ENCODE peak calls at places on chromosomes 16 and 17, in four cellular contexts. E is GM23248, R is neural progenitor cell, Q is IMR-90. I is an unnamed sample.

GRCh38 chr16:87368029-87368765 is 15.4 kb downstream of the FBXO31 start:
- DNase-seq in E (no peak), R (no peak), Q (no peak), I (no peak)

GRCh38 chr16:3689731-3690130 is 27.6 kb downstream of the TRAP1 start:
- DNase-seq in R (no peak), Q (no peak), E (peak), I (no peak)

GRCh38 chr16:54216268-54217187 is 70.1 kb downstream of the IRX3 start:
- DNase-seq in E (peak), R (no peak), Q (no peak), I (no peak)

GRCh38 chr17:15432807-15433547 is 34.4 kb downstream of the CDRT4 start:
- DNase-seq in R (no peak), E (peak), Q (peak), I (no peak)

GRCh38 chr16:86541560-86541959 is 13.5 kb downstream of the MTHFSD start:
- DNase-seq in Q (no peak), R (no peak), E (no peak), I (no peak)

GRCh38 chr17:28320215-28321061 is 1.4 kb downstream of the TMEM97 start:
- DNase-seq in R (no peak), Q (no peak), E (no peak), I (no peak)

GRCh38 chr16:48157302-48157701 is 1.5 kb upstream of the ABCC12 start:
- DNase-seq in R (no peak), E (no peak), Q (no peak), I (no peak)

GRCh38 chr17:41835800-41836549 is at the start of gene NT5C3B:
- DNase-seq in E (peak), Q (no peak), R (peak), I (no peak)

GRCh38 chr17:71821512-71821911 is 299.3 kb upstream of the SOX9 start:
- DNase-seq in R (no peak), Q (no peak), E (no peak), I (no peak)

GRCh38 chr16:79897444-79898146 is 297.1 kb upstream of the MAF start:
- DNase-seq in R (no peak), E (no peak), Q (no peak), I (no peak)

GRCh38 chr17:1275962-1276736 is 3.3 kb upstream of the TRARG1 start:
- DNase-seq in R (peak), Q (peak), E (peak), I (no peak)

GRCh38 chr16:75267631-75268264 is 16.3 kb upstream of the BCAR1 start:
- DNase-seq in R (no peak), E (peak), Q (peak), I (no peak)

GRCh38 chr17:47267354-47267828 is 13.8 kb downstream of the ITGB3 start:
- DNase-seq in R (no peak), Q (peak), E (peak), I (no peak)

GRCh38 chr16:85394511-85395206 is 218.5 kb upstream of the GSE1 start:
- DNase-seq in E (no peak), Q (no peak), R (no peak), I (no peak)

GRCh38 chr17:46192211-46192483 is 1.1 kb downstream of the KANSL1 start:
- DNase-seq in Q (no peak), E (no peak), R (no peak), I (no peak)

GRCh38 chr17:48642059-48642842 is 16.1 kb upstream of the HOXB9 start:
- DNase-seq in R (peak), E (no peak), Q (no peak), I (no peak)

GRCh38 chr16:56985288-56985961 is 3.9 kb upstream of the NLRC5 start:
- DNase-seq in E (peak), Q (peak), R (no peak), I (no peak)

GRCh38 chr17:76612977-76613851 is 27.6 kb upstream of the ST6GALNAC2 start:
- DNase-seq in R (peak), E (no peak), Q (no peak), I (no peak)

GRCh38 chr17:35166526-35166925 is 18.9 kb downstream of the UNC45B start:
- DNase-seq in Q (no peak), E (no peak), R (no peak), I (no peak)

GRCh38 chr17:45677770-45678169 is 106.3 kb upstream of the CRHR1 start:
- DNase-seq in R (no peak), Q (peak), E (peak), I (no peak)

GRCh38 chr16:30928390-30928789 is 5.0 kb downstream of the FBXL19 start:
- DNase-seq in Q (no peak), R (no peak), E (no peak), I (no peak)

GRCh38 chr16:30372725-30373124 is 1.9 kb upstream of the MYL11 start:
- DNase-seq in E (no peak), R (no peak), Q (no peak), I (no peak)

GRCh38 chr17:27206447-27206846 is 87.5 kb upstream of the WSB1 start:
- DNase-seq in Q (no peak), R (no peak), E (peak), I (no peak)

GRCh38 chr17:76154292-76154691 is 13.2 kb upstream of the FOXJ1 start:
- DNase-seq in Q (peak), R (no peak), E (no peak), I (no peak)

GRCh38 chr17:253091-253846 is 71.8 kb upstream of the DOC2B start:
- DNase-seq in R (no peak), E (no peak), Q (no peak), I (no peak)

GRCh38 chr16:2483160-2483559 is 8.2 kb downstream of the TBC1D24 start:
- DNase-seq in Q (peak), E (peak), R (no peak), I (no peak)

GRCh38 chr16:21126518-21126917 is 24.1 kb downstream of the DNAH3 start:
- DNase-seq in E (no peak), R (peak), Q (no peak), I (no peak)

GRCh38 chr16:30090607-30091332 is 954 bp downstream of the TBX6 start:
- DNase-seq in E (no peak), R (no peak), Q (no peak), I (no peak)

DNA sequence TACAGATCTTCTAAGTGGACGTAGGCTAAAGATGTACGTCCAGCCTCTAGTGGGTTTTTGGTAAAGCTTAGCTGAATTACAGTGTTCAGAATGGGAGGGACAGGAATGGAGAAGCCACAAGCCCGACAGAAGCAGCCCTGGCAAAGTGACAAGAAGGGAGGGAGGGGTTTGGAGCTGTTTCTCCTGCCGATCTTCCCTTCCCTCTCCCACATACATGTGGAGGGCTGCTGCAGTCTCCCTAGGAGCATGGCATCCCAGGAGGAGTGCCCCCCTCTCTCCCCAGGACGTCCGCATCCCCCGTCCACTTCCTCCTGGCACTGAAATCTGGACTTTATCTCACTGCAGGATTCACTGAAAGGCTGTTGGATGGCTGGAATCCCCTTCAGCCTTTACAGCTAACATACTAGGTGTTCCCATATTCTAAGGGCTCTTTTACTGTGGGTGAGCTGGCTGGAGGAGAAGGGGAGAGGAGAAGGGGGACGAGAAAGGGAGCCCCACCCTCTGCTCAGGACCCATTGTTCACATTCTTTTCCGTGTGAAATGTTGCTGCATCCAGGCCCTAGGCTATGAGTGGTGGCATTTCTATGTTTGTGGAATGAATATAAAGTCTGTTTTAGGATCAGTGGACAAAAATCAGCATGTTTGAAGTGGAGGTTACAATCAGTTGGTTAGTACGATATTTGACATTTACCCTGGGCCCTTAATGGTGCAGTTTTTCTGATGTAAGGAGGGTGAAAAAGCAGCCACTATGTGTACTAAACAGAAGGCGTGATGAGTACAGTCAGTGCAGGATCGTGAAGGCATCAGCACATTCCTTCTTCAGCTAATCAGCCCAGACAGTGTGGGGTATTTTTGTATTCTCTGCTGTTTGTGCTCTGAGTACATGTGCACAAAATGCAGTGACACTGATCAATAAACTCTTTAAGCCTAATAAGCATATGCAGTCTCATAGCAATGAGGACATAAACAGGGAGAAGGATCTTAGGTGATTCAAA is 94.6 kb downstream of the SPECC1 start:
- DNase-seq in Q (no peak), E (no peak), R (no peak), I (no peak)
- H2AFZ ChIP-seq in Q (peak), E (no peak), R (peak), I (no peak)

DNA sequence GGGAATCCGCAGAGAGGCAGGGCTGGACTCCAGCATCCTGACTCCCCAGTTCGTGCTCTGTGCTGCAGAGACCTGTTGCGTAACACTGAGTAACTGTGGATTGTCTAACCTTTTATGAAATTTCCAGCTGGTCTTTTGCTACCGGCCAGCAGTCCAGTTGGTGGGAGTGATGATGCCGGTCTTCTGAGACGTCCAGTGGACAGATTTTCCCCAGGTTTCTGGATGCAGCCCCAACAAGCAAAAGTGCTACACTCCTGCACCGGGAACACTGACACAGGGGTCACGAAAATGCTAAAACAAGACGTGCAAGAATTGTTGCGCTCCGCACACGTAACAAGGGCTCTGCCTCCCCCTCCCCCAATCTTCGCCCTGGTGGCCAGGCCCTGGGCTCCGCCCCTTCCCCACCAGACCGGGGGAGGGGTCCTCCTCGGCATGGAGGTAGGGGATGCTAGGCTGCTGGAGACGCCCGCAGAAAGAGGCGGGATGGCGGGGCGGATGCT is 701 bp upstream of the MRC2 start:
- DNase-seq in R (peak), Q (peak), E (peak), I (no peak)
- H2AFZ ChIP-seq in R (peak), Q (peak), E (peak), I (peak)

GRCh38 chr17:34091975-34092374 is 163.1 kb upstream of the CCL2 start:
- DNase-seq in E (no peak), Q (no peak), R (no peak), I (no peak)

GRCh38 chr17:34095101-34095500 is 160.0 kb upstream of the CCL2 start:
- DNase-seq in R (no peak), E (no peak), Q (no peak), I (no peak)

GRCh38 chr17:34090593-34090992 is 164.5 kb upstream of the CCL2 start:
- DNase-seq in Q (no peak), E (no peak), R (no peak), I (no peak)
- H2AFZ ChIP-seq in Q (no peak), E (no peak), R (no peak), I (no peak)

GRCh38 chr17:7511108-7511507 is 26.9 kb downstream of the POLR2A start:
- DNase-seq in Q (peak), R (no peak), E (peak), I (no peak)

GRCh38 chr17:7512824-7513540 is 28.8 kb downstream of the POLR2A start:
- DNase-seq in R (no peak), Q (no peak), E (no peak), I (no peak)

GRCh38 chr17:7513850-7514419 is 29.8 kb downstream of the POLR2A start:
- DNase-seq in E (peak), Q (no peak), R (no peak), I (no peak)

GRCh38 chr17:7512105-7512504 is 27.9 kb downstream of the POLR2A start:
- DNase-seq in R (no peak), Q (no peak), E (no peak), I (no peak)

DNA sequence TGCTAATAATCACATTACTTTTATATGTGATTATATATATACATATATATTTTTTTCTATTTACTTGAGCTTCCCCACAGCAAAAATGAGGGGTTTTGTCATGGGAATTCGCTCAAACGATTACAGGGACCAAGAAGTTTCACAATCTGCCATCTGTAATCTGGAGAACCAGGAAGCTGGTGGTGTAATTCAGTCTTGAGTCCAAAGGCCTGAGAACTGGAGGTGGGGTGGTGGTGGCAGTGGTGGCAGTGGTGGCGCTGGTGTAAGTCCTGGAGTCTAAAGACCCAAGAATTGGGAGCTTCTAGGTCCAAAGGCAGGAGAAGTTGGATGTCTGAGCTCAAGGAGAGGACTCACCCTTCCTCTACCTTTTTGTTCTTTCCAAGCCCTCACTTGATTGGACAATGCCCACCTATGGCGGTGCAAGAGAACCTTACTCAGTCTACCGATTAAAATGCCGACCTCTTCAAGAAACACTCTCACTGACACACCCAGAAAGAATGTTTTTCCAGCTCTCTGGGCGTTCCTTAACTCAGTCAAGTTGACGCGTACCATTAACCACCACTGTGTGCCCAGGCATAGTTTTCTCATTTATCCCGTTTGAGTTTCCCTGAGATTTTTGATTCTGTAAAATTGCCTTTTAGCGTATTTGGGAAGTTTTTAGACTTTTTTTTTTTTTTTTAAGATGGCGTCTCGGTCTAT is 31.9 kb downstream of the POLR2A start:
- DNase-seq in Q (no peak), R (no peak), E (no peak), I (no peak)
- H2AFZ ChIP-seq in Q (no peak), R (no peak), E (no peak), I (no peak)

GRCh38 chr17:6936370-6937028 is 59.4 kb upstream of the ALOX12 start:
- DNase-seq in E (peak), R (no peak), Q (peak), I (no peak)
- H2AFZ ChIP-seq in E (peak), R (no peak), Q (peak), I (no peak)

GRCh38 chr16:19884611-19885455 is at the start of gene GPRC5B:
- DNase-seq in R (peak), Q (peak), E (peak), I (no peak)

GRCh38 chr16:19883296-19883951 is 1.2 kb downstream of the GPRC5B start:
- DNase-seq in Q (peak), E (peak), R (peak), I (no peak)

GRCh38 chr16:19886061-19886792 is 1.6 kb upstream of the GPRC5B start:
- DNase-seq in E (peak), Q (peak), R (peak), I (no peak)

GRCh38 chr16:19884021-19884485 is 595 bp downstream of the GPRC5B start:
- DNase-seq in R (peak), Q (no peak), E (peak), I (no peak)

GRCh38 chr16:19885456-19886060 is 910 bp upstream of the GPRC5B start:
- DNase-seq in Q (no peak), R (no peak), E (no peak), I (no peak)
- H2AFZ ChIP-seq in Q (peak), R (no peak), E (peak), I (peak)

GRCh38 chr17:38449364-38449763 is 21.1 kb downstream of the ARHGAP23 start:
- DNase-seq in R (no peak), E (peak), Q (no peak), I (peak)
- H2AFZ ChIP-seq in R (no peak), E (no peak), Q (peak), I (peak)